ENCODE peak calls at places on chromosomes 4 and X, in ten cellular contexts. One of them, this sample, is unnamed.
A peak's percentile ranks its signal among the peaks of the same experiment; 100 is the strongest.

GRCh38 chr4:188423039-188423438 is 283.8 kb downstream of the TRIML1 start:
- DNase-seq in heart right ventricle: no peak
- DNase-seq in ascending aorta: no peak
- DNase-seq in tibial nerve: no peak
- DNase-seq in OCI-LY7: no peak
- DNase-seq in NT2/D1: no peak
- DNase-seq in tibial artery: no peak
- DNase-seq in hepatocyte: no peak
- DNase-seq in upper lobe of right lung: no peak
- DNase-seq in CD8-positive, alpha-beta memory T cell: no peak
- DNase-seq in this sample: no peak

GRCh38 chr4:123603165-123603564 is 206.6 kb downstream of the SPRY1 start:
- DNase-seq in heart right ventricle: no peak
- DNase-seq in ascending aorta: no peak
- DNase-seq in tibial nerve: no peak
- DNase-seq in OCI-LY7: no peak
- DNase-seq in NT2/D1: no peak
- DNase-seq in tibial artery: no peak
- DNase-seq in hepatocyte: peak; percentile 40
- DNase-seq in upper lobe of right lung: no peak
- DNase-seq in CD8-positive, alpha-beta memory T cell: no peak
- DNase-seq in this sample: no peak

GRCh38 chrX:9899640-9900075 is 67.5 kb upstream of the CLDN34 start:
- DNase-seq in heart right ventricle: no peak
- DNase-seq in ascending aorta: no peak
- DNase-seq in tibial nerve: no peak
- DNase-seq in OCI-LY7: no peak
- DNase-seq in NT2/D1: no peak
- DNase-seq in tibial artery: no peak
- DNase-seq in hepatocyte: no peak
- DNase-seq in upper lobe of right lung: no peak
- DNase-seq in CD8-positive, alpha-beta memory T cell: no peak
- DNase-seq in this sample: peak; percentile 37

GRCh38 chr4:89303989-89304388 is 3.6 kb downstream of the GPRIN3 start:
- DNase-seq in heart right ventricle: no peak
- DNase-seq in ascending aorta: no peak
- DNase-seq in tibial nerve: no peak
- DNase-seq in OCI-LY7: no peak
- DNase-seq in NT2/D1: no peak
- DNase-seq in tibial artery: no peak
- DNase-seq in hepatocyte: no peak
- DNase-seq in upper lobe of right lung: no peak
- DNase-seq in CD8-positive, alpha-beta memory T cell: no peak
- DNase-seq in this sample: no peak

GRCh38 chr4:156889616-156890594 is 81.7 kb downstream of the PDGFC start:
- DNase-seq in heart right ventricle: peak; percentile 21
- DNase-seq in ascending aorta: peak; percentile 65
- DNase-seq in tibial nerve: peak; percentile 14
- DNase-seq in OCI-LY7: no peak
- DNase-seq in NT2/D1: no peak
- DNase-seq in tibial artery: peak; percentile 68
- DNase-seq in hepatocyte: no peak
- DNase-seq in upper lobe of right lung: no peak
- DNase-seq in CD8-positive, alpha-beta memory T cell: no peak
- DNase-seq in this sample: peak; percentile 36

GRCh38 chr4:78937837-78938236 is 1.4 kb downstream of the PAQR3 start:
- DNase-seq in heart right ventricle: no peak
- DNase-seq in ascending aorta: no peak
- DNase-seq in tibial nerve: no peak
- DNase-seq in OCI-LY7: no peak
- DNase-seq in NT2/D1: no peak
- DNase-seq in tibial artery: no peak
- DNase-seq in hepatocyte: no peak
- DNase-seq in upper lobe of right lung: no peak
- DNase-seq in CD8-positive, alpha-beta memory T cell: no peak
- DNase-seq in this sample: no peak

GRCh38 chr4:56400560-56400959 is 13.3 kb upstream of the AASDH start:
- DNase-seq in heart right ventricle: no peak
- DNase-seq in ascending aorta: no peak
- DNase-seq in tibial nerve: no peak
- DNase-seq in OCI-LY7: no peak
- DNase-seq in NT2/D1: peak; percentile 13
- DNase-seq in tibial artery: no peak
- DNase-seq in hepatocyte: no peak
- DNase-seq in upper lobe of right lung: no peak
- DNase-seq in CD8-positive, alpha-beta memory T cell: no peak
- DNase-seq in this sample: no peak

GRCh38 chrX:25941087-25941486 is 197.1 kb upstream of the MAGEB18 start:
- DNase-seq in heart right ventricle: no peak
- DNase-seq in ascending aorta: no peak
- DNase-seq in tibial nerve: no peak
- DNase-seq in OCI-LY7: no peak
- DNase-seq in NT2/D1: no peak
- DNase-seq in tibial artery: no peak
- DNase-seq in hepatocyte: no peak
- DNase-seq in upper lobe of right lung: no peak
- DNase-seq in CD8-positive, alpha-beta memory T cell: no peak
- DNase-seq in this sample: no peak

GRCh38 chrX:51860679-51861078 is 32.7 kb upstream of the MAGED1 start:
- DNase-seq in heart right ventricle: peak; percentile 3
- DNase-seq in ascending aorta: no peak
- DNase-seq in tibial nerve: no peak
- DNase-seq in OCI-LY7: peak; percentile 33
- DNase-seq in NT2/D1: peak; percentile 35
- DNase-seq in tibial artery: no peak
- DNase-seq in hepatocyte: peak; percentile 41
- DNase-seq in upper lobe of right lung: no peak
- DNase-seq in CD8-positive, alpha-beta memory T cell: no peak
- DNase-seq in this sample: no peak

GRCh38 chr4:84852081-84852480 is 114.4 kb downstream of the WDFY3 start:
- DNase-seq in heart right ventricle: no peak
- DNase-seq in ascending aorta: no peak
- DNase-seq in tibial nerve: no peak
- DNase-seq in OCI-LY7: no peak
- DNase-seq in NT2/D1: no peak
- DNase-seq in tibial artery: no peak
- DNase-seq in hepatocyte: no peak
- DNase-seq in upper lobe of right lung: no peak
- DNase-seq in CD8-positive, alpha-beta memory T cell: no peak
- DNase-seq in this sample: no peak

GRCh38 chrX:56726609-56727008 is 2.4 kb upstream of the NBDY start:
- DNase-seq in heart right ventricle: peak; percentile 6
- DNase-seq in ascending aorta: no peak
- DNase-seq in tibial nerve: no peak
- DNase-seq in OCI-LY7: peak; percentile 62
- DNase-seq in NT2/D1: peak; percentile 27
- DNase-seq in tibial artery: no peak
- DNase-seq in hepatocyte: peak; percentile 65
- DNase-seq in upper lobe of right lung: no peak
- DNase-seq in CD8-positive, alpha-beta memory T cell: peak; percentile 40
- DNase-seq in this sample: no peak

GRCh38 chrX:9609987-9610386 is 145.1 kb downstream of the TBL1X start:
- DNase-seq in heart right ventricle: no peak
- DNase-seq in ascending aorta: no peak
- DNase-seq in tibial nerve: no peak
- DNase-seq in OCI-LY7: no peak
- DNase-seq in NT2/D1: no peak
- DNase-seq in tibial artery: no peak
- DNase-seq in hepatocyte: no peak
- DNase-seq in upper lobe of right lung: no peak
- DNase-seq in CD8-positive, alpha-beta memory T cell: no peak
- DNase-seq in this sample: no peak

DNA sequence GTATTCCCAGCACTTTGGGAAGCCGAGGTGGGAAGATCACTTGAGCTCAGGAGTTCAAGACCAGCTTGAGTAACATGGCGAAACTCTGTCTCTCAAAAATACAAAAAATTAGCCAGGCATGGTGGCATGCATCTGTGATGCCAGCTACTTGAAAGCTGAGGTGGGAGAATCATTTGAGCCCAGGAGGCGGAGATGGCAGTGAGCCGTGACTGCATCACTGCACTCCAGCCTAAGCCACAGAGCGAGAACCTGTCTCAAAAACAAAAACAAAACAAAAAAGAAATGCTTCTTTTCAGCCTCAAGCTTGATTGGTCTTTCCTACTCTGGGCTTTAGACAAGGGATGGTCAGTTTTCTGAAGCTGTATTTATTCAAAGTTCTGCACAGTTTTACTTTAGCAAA is 15.8 kb upstream of the DHRSX start:
- DNase-seq in heart right ventricle: no peak
- DNase-seq in ascending aorta: peak; percentile 28
- DNase-seq in tibial nerve: no peak
- DNase-seq in OCI-LY7: peak; percentile 91
- DNase-seq in NT2/D1: no peak
- DNase-seq in tibial artery: no peak
- DNase-seq in hepatocyte: no peak
- DNase-seq in upper lobe of right lung: no peak
- DNase-seq in CD8-positive, alpha-beta memory T cell: no peak
- DNase-seq in this sample: no peak
- H3K4me1 ChIP-seq in heart right ventricle: no peaks in the 10 kb centered on the region
- H3K4me1 ChIP-seq in ascending aorta: no peaks in the 10 kb centered on the region
- H3K4me1 ChIP-seq in tibial nerve: no peaks in the 10 kb centered on the region
- H3K4me1 ChIP-seq in OCI-LY7: peaks cover 86% of the 10 kb centered on the region
- H3K4me1 ChIP-seq in NT2/D1: no peaks in the 10 kb centered on the region
- H3K4me1 ChIP-seq in tibial artery: no peaks in the 10 kb centered on the region
- H3K4me1 ChIP-seq in hepatocyte: peaks cover 7% of the 10 kb centered on the region
- H3K4me1 ChIP-seq in upper lobe of right lung: no peaks in the 10 kb centered on the region
- H3K4me1 ChIP-seq in CD8-positive, alpha-beta memory T cell: no peaks in the 10 kb centered on the region
- H3K4me1 ChIP-seq in this sample: no peaks in the 10 kb centered on the region

DNA sequence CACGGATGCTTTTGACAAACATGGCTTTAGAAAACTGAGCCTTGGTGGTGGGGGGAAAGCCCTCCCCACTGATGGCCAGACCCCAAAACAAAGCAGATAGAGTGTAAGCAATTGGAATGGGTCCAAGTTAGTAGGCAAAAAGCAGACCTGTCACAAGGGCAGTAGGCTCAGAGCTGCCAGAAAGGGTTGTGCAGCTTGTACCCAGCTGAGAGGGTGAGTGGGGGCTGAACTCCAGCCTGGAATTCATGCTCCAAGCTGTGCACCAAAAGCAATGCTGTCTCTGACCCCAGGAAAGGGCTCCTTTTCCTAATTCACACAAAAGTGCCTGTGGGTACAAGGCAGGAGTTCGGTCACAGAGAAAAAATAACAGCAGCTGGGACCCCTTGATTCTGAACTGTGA is 101.0 kb upstream of the TEX13D start:
- DNase-seq in heart right ventricle: no peak
- DNase-seq in ascending aorta: no peak
- DNase-seq in tibial nerve: no peak
- DNase-seq in OCI-LY7: no peak
- DNase-seq in NT2/D1: no peak
- DNase-seq in tibial artery: no peak
- DNase-seq in hepatocyte: no peak
- DNase-seq in upper lobe of right lung: no peak
- DNase-seq in CD8-positive, alpha-beta memory T cell: no peak
- DNase-seq in this sample: no peak
- H3K4me1 ChIP-seq in heart right ventricle: no peaks in the 10 kb centered on the region
- H3K4me1 ChIP-seq in ascending aorta: no peaks in the 10 kb centered on the region
- H3K4me1 ChIP-seq in tibial nerve: no peaks in the 10 kb centered on the region
- H3K4me1 ChIP-seq in OCI-LY7: no peaks in the 10 kb centered on the region
- H3K4me1 ChIP-seq in NT2/D1: no peaks in the 10 kb centered on the region
- H3K4me1 ChIP-seq in tibial artery: no peaks in the 10 kb centered on the region
- H3K4me1 ChIP-seq in hepatocyte: no peaks in the 10 kb centered on the region
- H3K4me1 ChIP-seq in upper lobe of right lung: no peaks in the 10 kb centered on the region
- H3K4me1 ChIP-seq in CD8-positive, alpha-beta memory T cell: peaks cover 8% of the 10 kb centered on the region
- H3K4me1 ChIP-seq in this sample: no peaks in the 10 kb centered on the region

GRCh38 chr4:141567326-141567915 is 69.0 kb upstream of the IL15 start:
- DNase-seq in heart right ventricle: no peak
- DNase-seq in ascending aorta: no peak
- DNase-seq in tibial nerve: no peak
- DNase-seq in OCI-LY7: no peak
- DNase-seq in NT2/D1: no peak
- DNase-seq in tibial artery: no peak
- DNase-seq in hepatocyte: no peak
- DNase-seq in upper lobe of right lung: no peak
- DNase-seq in CD8-positive, alpha-beta memory T cell: no peak
- DNase-seq in this sample: no peak

GRCh38 chr4:141570290-141570689 is 66.1 kb upstream of the IL15 start:
- DNase-seq in heart right ventricle: no peak
- DNase-seq in ascending aorta: no peak
- DNase-seq in tibial nerve: no peak
- DNase-seq in OCI-LY7: no peak
- DNase-seq in NT2/D1: no peak
- DNase-seq in tibial artery: no peak
- DNase-seq in hepatocyte: no peak
- DNase-seq in upper lobe of right lung: no peak
- DNase-seq in CD8-positive, alpha-beta memory T cell: no peak
- DNase-seq in this sample: no peak

GRCh38 chr4:141571368-141571767 is 65.0 kb upstream of the IL15 start:
- DNase-seq in heart right ventricle: no peak
- DNase-seq in ascending aorta: no peak
- DNase-seq in tibial nerve: no peak
- DNase-seq in OCI-LY7: no peak
- DNase-seq in NT2/D1: no peak
- DNase-seq in tibial artery: no peak
- DNase-seq in hepatocyte: no peak
- DNase-seq in upper lobe of right lung: no peak
- DNase-seq in CD8-positive, alpha-beta memory T cell: no peak
- DNase-seq in this sample: no peak

GRCh38 chr4:141571793-141572192 is 64.6 kb upstream of the IL15 start:
- DNase-seq in heart right ventricle: no peak
- DNase-seq in ascending aorta: no peak
- DNase-seq in tibial nerve: no peak
- DNase-seq in OCI-LY7: no peak
- DNase-seq in NT2/D1: no peak
- DNase-seq in tibial artery: no peak
- DNase-seq in hepatocyte: no peak
- DNase-seq in upper lobe of right lung: no peak
- DNase-seq in CD8-positive, alpha-beta memory T cell: no peak
- DNase-seq in this sample: no peak

GRCh38 chr4:141569141-141569540 is 67.2 kb upstream of the IL15 start:
- DNase-seq in heart right ventricle: no peak
- DNase-seq in ascending aorta: no peak
- DNase-seq in tibial nerve: no peak
- DNase-seq in OCI-LY7: no peak
- DNase-seq in NT2/D1: no peak
- DNase-seq in tibial artery: no peak
- DNase-seq in hepatocyte: no peak
- DNase-seq in upper lobe of right lung: no peak
- DNase-seq in CD8-positive, alpha-beta memory T cell: no peak
- DNase-seq in this sample: no peak
- H3K4me1 ChIP-seq in heart right ventricle: no peaks in the 10 kb centered on the region
- H3K4me1 ChIP-seq in ascending aorta: no peaks in the 10 kb centered on the region
- H3K4me1 ChIP-seq in tibial nerve: no peaks in the 10 kb centered on the region
- H3K4me1 ChIP-seq in OCI-LY7: no peaks in the 10 kb centered on the region
- H3K4me1 ChIP-seq in NT2/D1: no peaks in the 10 kb centered on the region
- H3K4me1 ChIP-seq in tibial artery: no peaks in the 10 kb centered on the region
- H3K4me1 ChIP-seq in hepatocyte: no peaks in the 10 kb centered on the region
- H3K4me1 ChIP-seq in upper lobe of right lung: no peaks in the 10 kb centered on the region
- H3K4me1 ChIP-seq in CD8-positive, alpha-beta memory T cell: no peaks in the 10 kb centered on the region
- H3K4me1 ChIP-seq in this sample: peaks cover 3% of the 10 kb centered on the region

DNA sequence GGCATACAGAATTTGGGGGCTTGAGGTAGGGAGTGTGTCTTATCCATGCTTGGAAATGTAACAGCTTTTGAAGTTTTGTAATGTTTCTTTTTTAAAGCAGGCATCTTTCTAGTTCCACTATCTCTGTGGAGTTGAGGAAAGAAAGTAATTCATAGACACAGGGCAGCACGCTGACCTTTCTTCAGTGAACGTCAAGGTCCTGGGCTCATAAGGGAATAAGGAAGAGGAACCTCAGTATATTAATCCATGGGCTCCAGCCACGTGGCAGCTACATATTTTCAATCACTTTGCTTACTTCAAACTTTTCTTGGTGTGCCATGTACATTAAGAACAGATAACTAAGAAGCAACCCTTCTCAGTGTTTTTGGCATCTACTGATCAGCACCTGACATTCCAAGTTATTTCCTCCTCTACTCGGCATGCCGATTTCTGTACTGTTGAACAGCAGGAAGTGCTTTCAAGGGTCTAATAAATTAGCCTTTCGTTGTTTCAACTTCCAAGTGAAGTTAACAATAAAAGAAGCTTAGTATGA is 88.3 kb downstream of the SORBS2 start:
- DNase-seq in heart right ventricle: no peak
- DNase-seq in ascending aorta: no peak
- DNase-seq in tibial nerve: no peak
- DNase-seq in OCI-LY7: no peak
- DNase-seq in NT2/D1: no peak
- DNase-seq in tibial artery: no peak
- DNase-seq in hepatocyte: no peak
- DNase-seq in upper lobe of right lung: no peak
- DNase-seq in CD8-positive, alpha-beta memory T cell: no peak
- DNase-seq in this sample: no peak
- H3K4me1 ChIP-seq in heart right ventricle: peaks cover 4% of the 10 kb centered on the region
- H3K4me1 ChIP-seq in ascending aorta: peaks cover 3% of the 10 kb centered on the region
- H3K4me1 ChIP-seq in tibial nerve: no peaks in the 10 kb centered on the region
- H3K4me1 ChIP-seq in OCI-LY7: peaks cover 3% of the 10 kb centered on the region
- H3K4me1 ChIP-seq in NT2/D1: no peaks in the 10 kb centered on the region
- H3K4me1 ChIP-seq in tibial artery: peaks cover 31% of the 10 kb centered on the region
- H3K4me1 ChIP-seq in hepatocyte: peaks cover 21% of the 10 kb centered on the region
- H3K4me1 ChIP-seq in upper lobe of right lung: peaks cover 20% of the 10 kb centered on the region
- H3K4me1 ChIP-seq in CD8-positive, alpha-beta memory T cell: no peaks in the 10 kb centered on the region
- H3K4me1 ChIP-seq in this sample: peaks cover 13% of the 10 kb centered on the region

This sample was measured in ovary.